ENCODE peak calls at places on chromosomes 13 and 19, in eight cellular contexts. I is renal cortical epithelial cell; C is cardiac fibroblast; D is stimulated activated CD8-positive, alpha-beta memory T cell treated with anti-CD3 and anti-CD28 coated beads, Interleukin-15, amount 100 ng/mL, for 24 hours; N is fibroblast of villous mesenchyme; B is neural progenitor cell; K is activated CD8-positive, alpha-beta memory T cell treated with anti-CD3 and anti-CD28 coated beads for 1 hour; Z is GM23338. M is an unnamed sample.

GRCh38 chr13:97953376-97953970 is at the start of gene IPO5:
- DNase-seq in B (no peak), I (peak; percentile 26), Z (no peak), C (peak; percentile 71), N (peak; percentile 12), D (no peak), K (no peak), M (no peak)

GRCh38 chr13:97076898-97077297 is 82.6 kb upstream of the OXGR1 start:
- DNase-seq in N (peak; percentile 85), D (no peak), C (peak; percentile 25), K (no peak), I (no peak), B (peak; percentile 23), Z (no peak), M (no peak)

GRCh38 chr19:13526552-13526951 is 20.3 kb upstream of the CACNA1A start:
- DNase-seq in C (peak; percentile 19), Z (peak; percentile 77), I (peak; percentile 2), K (no peak), N (no peak), D (no peak), B (peak; percentile 34), M (peak; percentile 4)

GRCh38 chr19:54525636-54526035 is 23.0 kb downstream of the LAIR2 start:
- DNase-seq in K (no peak), D (no peak), B (no peak), Z (no peak), N (no peak), C (no peak), I (no peak), M (no peak)

GRCh38 chr13:108427355-108427754 is 157.8 kb downstream of the TNFSF13B start:
- DNase-seq in I (no peak), B (no peak), C (no peak), N (no peak), K (no peak), D (no peak), Z (no peak), M (no peak)

GRCh38 chr19:9986787-9987281 is 23.5 kb downstream of the COL5A3 start:
- DNase-seq in B (peak; percentile 69), N (peak; percentile 10), D (no peak), K (no peak), Z (peak; percentile 50), I (no peak), C (no peak), M (no peak)

GRCh38 chr13:84925443-84925842 is 873.8 kb downstream of the SLITRK6 start:
- DNase-seq in K (no peak), C (no peak), Z (no peak), I (no peak), B (no peak), N (no peak), D (no peak), M (no peak)

GRCh38 chr19:18479964-18480723 is 41.7 kb downstream of the ELL start:
- DNase-seq in D (no peak), C (peak; percentile 80), K (no peak), Z (no peak), B (no peak), N (peak; percentile 91), I (peak; percentile 65), M (peak; percentile 28)

GRCh38 chr19:4552546-4552819 is 7.0 kb downstream of the SEMA6B start:
- DNase-seq in C (no peak), B (no peak), D (no peak), I (no peak), Z (no peak), N (no peak), K (no peak), M (no peak)

GRCh38 chr19:42279902-42280760 is 11.1 kb downstream of the CIC start:
- DNase-seq in K (peak; percentile 57), I (peak; percentile 55), D (peak; percentile 69), N (peak; percentile 84), B (peak; percentile 94), Z (peak; percentile 79), C (peak; percentile 84), M (peak; percentile 89)

GRCh38 chr13:48923376-48923775 is 52.3 kb upstream of the FNDC3A start:
- DNase-seq in N (no peak), K (no peak), Z (no peak), I (no peak), D (no peak), C (peak; percentile 43), B (no peak), M (no peak)

GRCh38 chr13:98650376-98651107 is 73.6 kb upstream of the STK24 start:
- DNase-seq in B (no peak), I (peak; percentile 50), Z (no peak), N (no peak), K (no peak), D (no peak), C (no peak), M (no peak)

GRCh38 chr19:53581871-53582279 is 43.9 kb downstream of the ZNF331 start:
- DNase-seq in N (no peak), I (no peak), D (no peak), B (no peak), C (no peak), Z (peak; percentile 75), K (no peak), M (no peak)

GRCh38 chr19:44718441-44719261 is 19.7 kb downstream of the CEACAM16 start:
- DNase-seq in Z (peak; percentile 95), N (peak; percentile 78), K (no peak), C (peak; percentile 59), D (no peak), I (peak; percentile 84), B (peak; percentile 55), M (no peak)

GRCh38 chr13:64083396-64083795 is 2667.7 kb upstream of the PCDH20 start:
- DNase-seq in K (no peak), C (peak; percentile 3), Z (no peak), B (no peak), I (no peak), D (no peak), N (no peak), M (no peak)

GRCh38 chr19:33150852-33151518 is 19.1 kb downstream of the WDR88 start:
- DNase-seq in C (no peak), N (no peak), I (no peak), Z (no peak), B (no peak), K (no peak), D (no peak), M (no peak)

GRCh38 chr19:23474761-23475160 is 79.5 kb upstream of the ZNF91 start:
- DNase-seq in I (no peak), C (no peak), D (no peak), B (no peak), K (no peak), Z (no peak), N (no peak), M (no peak)

GRCh38 chr13:31793246-31793645 is 53.9 kb downstream of the RXFP2 start:
- DNase-seq in Z (no peak), C (peak; percentile 60), D (no peak), B (no peak), I (no peak), K (no peak), N (peak; percentile 75), M (no peak)

GRCh38 chr13:80224468-80224867 is 116.5 kb downstream of the SPRY2 start:
- DNase-seq in I (peak; percentile 75), D (no peak), B (no peak), C (peak; percentile 55), K (no peak), Z (no peak), N (no peak), M (no peak)

GRCh38 chr13:32746474-32746873 is 160.2 kb downstream of the PDS5B start:
- DNase-seq in N (peak; percentile 79), D (no peak), K (no peak), Z (no peak), I (no peak), C (no peak), B (no peak), M (no peak)

GRCh38 chr19:7115721-7116120 is 46.2 kb downstream of the ZNF557 start:
- DNase-seq in N (no peak), C (no peak), Z (no peak), K (no peak), D (no peak), I (no peak), B (no peak), M (no peak)

GRCh38 chr19:48424694-48425219 is 21.0 kb upstream of the GRWD1 start:
- DNase-seq in C (peak; percentile 68), D (no peak), Z (peak; percentile 45), B (no peak), I (peak; percentile 69), N (peak; percentile 62), K (no peak), M (no peak)

GRCh38 chr19:16608290-16608704 is 19.7 kb downstream of the MED26 start:
- DNase-seq in I (peak; percentile 82), K (no peak), B (no peak), D (no peak), C (peak; percentile 91), N (peak; percentile 99), Z (no peak), M (no peak)

GRCh38 chr13:110575322-110576069 is 14.0 kb upstream of the RAB20 start:
- DNase-seq in C (peak; percentile 43), K (no peak), N (peak; percentile 62), Z (no peak), D (no peak), B (peak; percentile 18), I (no peak), M (no peak)

GRCh38 chr13:24627090-24627714 is 53.0 kb upstream of the ATP12A start:
- DNase-seq in K (no peak), D (no peak), I (no peak), Z (peak; percentile 90), N (no peak), B (peak; percentile 88), C (no peak), M (no peak)

GRCh38 chr13:41284512-41285288 is 21.3 kb upstream of the MTRF1 start:
- DNase-seq in Z (no peak), I (peak; percentile 96), K (no peak), B (no peak), N (peak; percentile 61), D (no peak), C (peak; percentile 98), M (no peak)

GRCh38 chr13:101757446-101758039 is 305.1 kb downstream of the ITGBL1 start:
- DNase-seq in Z (peak; percentile 55), K (no peak), I (peak; percentile 79), C (peak; percentile 71), D (no peak), B (peak; percentile 9), N (peak; percentile 68), M (peak; percentile 58)

GRCh38 chr13:70162141-70162540 is 53.9 kb upstream of the KLHL1 start:
- DNase-seq in N (no peak), I (no peak), K (no peak), D (no peak), C (no peak), B (peak; percentile 30), Z (peak; percentile 36), M (no peak)

GRCh38 chr19:45507864-45508680 is 793 bp downstream of the VASP start:
- DNase-seq in Z (peak; percentile 86), C (peak; percentile 40), N (no peak), K (no peak), B (peak; percentile 57), D (no peak), I (no peak), M (no peak)

GRCh38 chr19:27770095-27770494 is 1442.9 kb downstream of the UQCRFS1 start:
- DNase-seq in K (no peak), Z (peak; percentile 40), N (no peak), C (no peak), D (no peak), I (no peak), B (no peak), M (no peak)

GRCh38 chr13:74751739-74752138 is 617.5 kb upstream of the KLF12 start:
- DNase-seq in K (no peak), B (no peak), D (no peak), Z (no peak), C (no peak), N (no peak), I (no peak), M (no peak)

GRCh38 chr19:5719274-5719960 is 529 bp downstream of the LONP1 start:
- DNase-seq in I (peak; percentile 18), C (peak; percentile 26), N (peak; percentile 59), D (no peak), K (no peak), B (peak; percentile 40), Z (peak; percentile 42), M (no peak)

GRCh38 chr19:38929929-38930775 is at the start of gene SARS2:
- DNase-seq in C (peak; percentile 97), Z (peak; percentile 97), B (peak; percentile 97), N (peak; percentile 96), I (peak; percentile 88), K (peak; percentile 83), D (peak; percentile 88), M (peak; percentile 89)

GRCh38 chr13:32407854-32408253 is 20.1 kb downstream of the N4BP2L1 start:
- DNase-seq in B (no peak), Z (no peak), C (no peak), K (no peak), D (no peak), I (no peak), N (no peak), M (no peak)

M was measured in NCI-H1694.